ENCODE peak calls at places on chromosomes 13 and 19, in eight cellular contexts. One of them, this sample, is unnamed.

GRCh38 chr13:49213997-49214916 is 5.9 kb upstream of the MLNR start:
- DNase-seq in testis: no peak
- DNase-seq in stomach: no peak
- DNase-seq in OCI-LY7: no peak
- DNase-seq in heart left ventricle: no peak
- DNase-seq in prostate gland: no peak
- DNase-seq in cardiac muscle cell: no peak
- DNase-seq in ascending aorta: no peak
- DNase-seq in this sample: no peak

GRCh38 chr13:44906758-44907157 is 82.5 kb downstream of the NUFIP1 start:
- DNase-seq in testis: peak; percentile 67
- DNase-seq in heart left ventricle: no peak
- DNase-seq in prostate gland: peak; percentile 63
- DNase-seq in OCI-LY7: no peak
- DNase-seq in stomach: peak; percentile 69
- DNase-seq in ascending aorta: no peak
- DNase-seq in cardiac muscle cell: peak; percentile 81
- DNase-seq in this sample: no peak

GRCh38 chr19:40601061-40601973 is at the start of gene LTBP4:
- DNase-seq in ascending aorta: no peak
- DNase-seq in heart left ventricle: peak; percentile 85
- DNase-seq in prostate gland: no peak
- DNase-seq in stomach: no peak
- DNase-seq in testis: no peak
- DNase-seq in cardiac muscle cell: peak; percentile 46
- DNase-seq in OCI-LY7: no peak
- DNase-seq in this sample: no peak

GRCh38 chr13:114097504-114097892 is 34.9 kb downstream of the RASA3 start:
- DNase-seq in OCI-LY7: no peak
- DNase-seq in prostate gland: no peak
- DNase-seq in cardiac muscle cell: no peak
- DNase-seq in stomach: no peak
- DNase-seq in ascending aorta: no peak
- DNase-seq in heart left ventricle: peak; percentile 14
- DNase-seq in testis: no peak
- DNase-seq in this sample: no peak

GRCh38 chr13:113178070-113178895 is 19.8 kb downstream of the PROZ start:
- DNase-seq in stomach: no peak
- DNase-seq in cardiac muscle cell: peak; percentile 86
- DNase-seq in ascending aorta: no peak
- DNase-seq in prostate gland: no peak
- DNase-seq in testis: no peak
- DNase-seq in heart left ventricle: no peak
- DNase-seq in OCI-LY7: no peak
- DNase-seq in this sample: no peak

GRCh38 chr19:17943284-17944221 is 10.7 kb downstream of the CCDC124 start:
- DNase-seq in OCI-LY7: no peak
- DNase-seq in cardiac muscle cell: no peak
- DNase-seq in heart left ventricle: no peak
- DNase-seq in ascending aorta: no peak
- DNase-seq in stomach: no peak
- DNase-seq in testis: peak; percentile 67
- DNase-seq in prostate gland: no peak
- DNase-seq in this sample: no peak

GRCh38 chr19:17629760-17630159 is 58.4 kb downstream of the UNC13A start:
- DNase-seq in OCI-LY7: no peak
- DNase-seq in cardiac muscle cell: no peak
- DNase-seq in stomach: no peak
- DNase-seq in ascending aorta: no peak
- DNase-seq in prostate gland: no peak
- DNase-seq in heart left ventricle: no peak
- DNase-seq in testis: no peak
- DNase-seq in this sample: no peak

GRCh38 chr13:39552233-39552632 is 50.8 kb downstream of the LHFPL6 start:
- DNase-seq in OCI-LY7: no peak
- DNase-seq in heart left ventricle: no peak
- DNase-seq in testis: no peak
- DNase-seq in prostate gland: no peak
- DNase-seq in stomach: no peak
- DNase-seq in ascending aorta: no peak
- DNase-seq in cardiac muscle cell: no peak
- DNase-seq in this sample: no peak

GRCh38 chr13:33349314-33349995 is 63.9 kb upstream of the STARD13 start:
- DNase-seq in OCI-LY7: no peak
- DNase-seq in stomach: no peak
- DNase-seq in prostate gland: no peak
- DNase-seq in cardiac muscle cell: no peak
- DNase-seq in testis: peak; percentile 24
- DNase-seq in heart left ventricle: peak; percentile 44
- DNase-seq in ascending aorta: peak; percentile 24
- DNase-seq in this sample: no peak

GRCh38 chr19:54430306-54431254 is 15.3 kb downstream of the TTYH1 start:
- DNase-seq in ascending aorta: no peak
- DNase-seq in heart left ventricle: peak; percentile 70
- DNase-seq in prostate gland: peak; percentile 37
- DNase-seq in testis: peak; percentile 78
- DNase-seq in stomach: no peak
- DNase-seq in cardiac muscle cell: peak; percentile 51
- DNase-seq in OCI-LY7: peak; percentile 26
- DNase-seq in this sample: no peak

GRCh38 chr13:48110930-48111721 is 16.2 kb upstream of the MED4 start:
- DNase-seq in prostate gland: no peak
- DNase-seq in testis: peak; percentile 93
- DNase-seq in cardiac muscle cell: peak; percentile 86
- DNase-seq in heart left ventricle: peak; percentile 66
- DNase-seq in OCI-LY7: no peak
- DNase-seq in stomach: no peak
- DNase-seq in ascending aorta: no peak
- DNase-seq in this sample: no peak

GRCh38 chr13:39353988-39354387 is 249.0 kb downstream of the LHFPL6 start:
- DNase-seq in heart left ventricle: no peak
- DNase-seq in ascending aorta: no peak
- DNase-seq in prostate gland: no peak
- DNase-seq in stomach: no peak
- DNase-seq in cardiac muscle cell: peak; percentile 73
- DNase-seq in OCI-LY7: no peak
- DNase-seq in testis: no peak
- DNase-seq in this sample: no peak

GRCh38 chr13:91232716-91233115 is 114.8 kb upstream of the MIR17HG start:
- DNase-seq in OCI-LY7: no peak
- DNase-seq in ascending aorta: no peak
- DNase-seq in stomach: no peak
- DNase-seq in testis: no peak
- DNase-seq in cardiac muscle cell: no peak
- DNase-seq in heart left ventricle: no peak
- DNase-seq in prostate gland: no peak
- DNase-seq in this sample: no peak

GRCh38 chr19:6802336-6803035 is 30.0 kb downstream of the VAV1 start:
- DNase-seq in cardiac muscle cell: peak; percentile 23
- DNase-seq in heart left ventricle: peak; percentile 37
- DNase-seq in prostate gland: no peak
- DNase-seq in stomach: peak; percentile 39
- DNase-seq in testis: peak; percentile 30
- DNase-seq in OCI-LY7: peak; percentile 96
- DNase-seq in ascending aorta: peak; percentile 28
- DNase-seq in this sample: peak; percentile 62

GRCh38 chr13:36778083-36778671 is 40.8 kb upstream of the RFXAP start:
- DNase-seq in testis: no peak
- DNase-seq in ascending aorta: no peak
- DNase-seq in stomach: no peak
- DNase-seq in heart left ventricle: no peak
- DNase-seq in cardiac muscle cell: peak; percentile 70
- DNase-seq in prostate gland: no peak
- DNase-seq in OCI-LY7: no peak
- DNase-seq in this sample: no peak

GRCh38 chr13:113802090-113802531 is 43.1 kb downstream of the TMEM255B start:
- DNase-seq in stomach: no peak
- DNase-seq in OCI-LY7: no peak
- DNase-seq in ascending aorta: no peak
- DNase-seq in prostate gland: no peak
- DNase-seq in cardiac muscle cell: peak; percentile 83
- DNase-seq in heart left ventricle: no peak
- DNase-seq in testis: peak; percentile 81
- DNase-seq in this sample: no peak

GRCh38 chr13:79392882-79393563 is 13.0 kb downstream of the RBM26 start:
- DNase-seq in stomach: no peak
- DNase-seq in prostate gland: no peak
- DNase-seq in cardiac muscle cell: peak; percentile 50
- DNase-seq in OCI-LY7: no peak
- DNase-seq in heart left ventricle: no peak
- DNase-seq in ascending aorta: no peak
- DNase-seq in testis: no peak
- DNase-seq in this sample: no peak

GRCh38 chr19:13010038-13010991 is 15.0 kb downstream of the NFIX start:
- DNase-seq in prostate gland: peak; percentile 78
- DNase-seq in heart left ventricle: no peak
- DNase-seq in ascending aorta: no peak
- DNase-seq in testis: peak; percentile 61
- DNase-seq in OCI-LY7: no peak
- DNase-seq in cardiac muscle cell: peak; percentile 68
- DNase-seq in stomach: peak; percentile 82
- DNase-seq in this sample: no peak

GRCh38 chr19:2235396-2236284 is 489 bp downstream of the PLEKHJ1 start:
- DNase-seq in stomach: peak; percentile 79
- DNase-seq in heart left ventricle: peak; percentile 42
- DNase-seq in ascending aorta: no peak
- DNase-seq in OCI-LY7: peak; percentile 45
- DNase-seq in cardiac muscle cell: no peak
- DNase-seq in prostate gland: no peak
- DNase-seq in testis: peak; percentile 67
- DNase-seq in this sample: peak; percentile 19

GRCh38 chr19:48874309-48875135 is 2.3 kb downstream of the PPP1R15A start:
- DNase-seq in cardiac muscle cell: peak; percentile 54
- DNase-seq in stomach: peak; percentile 61
- DNase-seq in OCI-LY7: no peak
- DNase-seq in prostate gland: no peak
- DNase-seq in heart left ventricle: peak; percentile 52
- DNase-seq in testis: no peak
- DNase-seq in ascending aorta: no peak
- DNase-seq in this sample: no peak

GRCh38 chr13:23743269-23743668 is 145.9 kb downstream of the MIPEP start:
- DNase-seq in prostate gland: no peak
- DNase-seq in testis: no peak
- DNase-seq in ascending aorta: no peak
- DNase-seq in stomach: no peak
- DNase-seq in cardiac muscle cell: no peak
- DNase-seq in heart left ventricle: no peak
- DNase-seq in OCI-LY7: no peak
- DNase-seq in this sample: no peak
- H3K27ac ChIP-seq in prostate gland: peak overlapping the region; percentile 43
- H3K27ac ChIP-seq in testis: no peak overlapping the region
- H3K27ac ChIP-seq in ascending aorta: no peak overlapping the region
- H3K27ac ChIP-seq in stomach: peak overlapping the region; percentile 25
- H3K27ac ChIP-seq in cardiac muscle cell: no peak overlapping the region
- H3K27ac ChIP-seq in heart left ventricle: no peak overlapping the region
- H3K27ac ChIP-seq in OCI-LY7: no peak overlapping the region
- H3K27ac ChIP-seq in this sample: no peak overlapping the region

GRCh38 chr19:56211718-56212117 is 9.6 kb downstream of the ZSCAN5C start:
- DNase-seq in prostate gland: no peak
- DNase-seq in OCI-LY7: no peak
- DNase-seq in ascending aorta: no peak
- DNase-seq in cardiac muscle cell: no peak
- DNase-seq in testis: no peak
- DNase-seq in heart left ventricle: no peak
- DNase-seq in stomach: no peak
- DNase-seq in this sample: no peak

GRCh38 chr19:56222901-56223300 is 20.8 kb downstream of the ZSCAN5C start:
- DNase-seq in prostate gland: no peak
- DNase-seq in ascending aorta: no peak
- DNase-seq in cardiac muscle cell: no peak
- DNase-seq in OCI-LY7: no peak
- DNase-seq in testis: no peak
- DNase-seq in stomach: no peak
- DNase-seq in heart left ventricle: no peak
- DNase-seq in this sample: no peak

GRCh38 chr19:56221851-56222250 is 19.8 kb downstream of the ZSCAN5C start:
- DNase-seq in heart left ventricle: no peak
- DNase-seq in cardiac muscle cell: no peak
- DNase-seq in ascending aorta: no peak
- DNase-seq in testis: no peak
- DNase-seq in stomach: no peak
- DNase-seq in OCI-LY7: no peak
- DNase-seq in prostate gland: no peak
- DNase-seq in this sample: no peak

GRCh38 chr19:56217039-56217949 is 15.2 kb downstream of the ZSCAN5C start:
- DNase-seq in stomach: no peak
- DNase-seq in prostate gland: peak; percentile 24
- DNase-seq in OCI-LY7: no peak
- DNase-seq in ascending aorta: no peak
- DNase-seq in cardiac muscle cell: peak; percentile 49
- DNase-seq in testis: peak; percentile 22
- DNase-seq in heart left ventricle: peak; percentile 21
- DNase-seq in this sample: no peak
- H3K4me3 ChIP-seq in stomach: peak overlapping the region; percentile 28
- H3K4me3 ChIP-seq in prostate gland: peak overlapping the region; percentile 19
- H3K4me3 ChIP-seq in OCI-LY7: no peak overlapping the region
- H3K4me3 ChIP-seq in ascending aorta: peak overlapping the region; percentile 62
- H3K4me3 ChIP-seq in cardiac muscle cell: no peak overlapping the region
- H3K4me3 ChIP-seq in testis: peak overlapping the region; percentile 32
- H3K4me3 ChIP-seq in heart left ventricle: peak overlapping the region; percentile 57
- H3K4me3 ChIP-seq in this sample: no peak overlapping the region

GRCh38 chr19:8505680-8506401 is 3.4 kb upstream of the PRAM1 start:
- DNase-seq in OCI-LY7: peak; percentile 83
- DNase-seq in ascending aorta: no peak
- DNase-seq in stomach: peak; percentile 83
- DNase-seq in cardiac muscle cell: peak; percentile 74
- DNase-seq in heart left ventricle: peak; percentile 81
- DNase-seq in testis: peak; percentile 85
- DNase-seq in prostate gland: peak; percentile 84
- DNase-seq in this sample: peak; percentile 85

GRCh38 chr19:8510589-8511115 is 3.3 kb downstream of the ZNF414 start:
- DNase-seq in stomach: no peak
- DNase-seq in cardiac muscle cell: no peak
- DNase-seq in prostate gland: no peak
- DNase-seq in OCI-LY7: no peak
- DNase-seq in testis: no peak
- DNase-seq in heart left ventricle: no peak
- DNase-seq in ascending aorta: no peak
- DNase-seq in this sample: no peak

GRCh38 chr19:8504171-8504570 is 1.7 kb upstream of the PRAM1 start:
- DNase-seq in cardiac muscle cell: no peak
- DNase-seq in ascending aorta: no peak
- DNase-seq in heart left ventricle: no peak
- DNase-seq in testis: no peak
- DNase-seq in prostate gland: no peak
- DNase-seq in OCI-LY7: no peak
- DNase-seq in stomach: no peak
- DNase-seq in this sample: no peak

GRCh38 chr19:8503506-8503905 is 1.1 kb upstream of the PRAM1 start:
- DNase-seq in testis: no peak
- DNase-seq in prostate gland: no peak
- DNase-seq in heart left ventricle: no peak
- DNase-seq in stomach: no peak
- DNase-seq in ascending aorta: no peak
- DNase-seq in OCI-LY7: no peak
- DNase-seq in cardiac muscle cell: no peak
- DNase-seq in this sample: no peak

GRCh38 chr19:8506402-8506957 is 4.0 kb upstream of the PRAM1 start:
- DNase-seq in stomach: no peak
- DNase-seq in testis: no peak
- DNase-seq in ascending aorta: no peak
- DNase-seq in OCI-LY7: no peak
- DNase-seq in heart left ventricle: no peak
- DNase-seq in cardiac muscle cell: no peak
- DNase-seq in prostate gland: no peak
- DNase-seq in this sample: no peak
- TF ChIP-seq CTCF in stomach: no peak
- TF ChIP-seq CTCF in testis: peak; percentile 44
- TF ChIP-seq CTCF in ascending aorta: no peak
- TF ChIP-seq CTCF in OCI-LY7: no peak
- TF ChIP-seq CTCF in heart left ventricle: no peak
- TF ChIP-seq CTCF in cardiac muscle cell: no peak
- TF ChIP-seq CTCF in prostate gland: no peak
- TF ChIP-seq CTCF in this sample: no peak

GRCh38 chr19:50292216-50292827 is 36.9 kb downstream of the KCNC3 start:
- DNase-seq in stomach: no peak
- DNase-seq in testis: no peak
- DNase-seq in cardiac muscle cell: no peak
- DNase-seq in ascending aorta: no peak
- DNase-seq in OCI-LY7: no peak
- DNase-seq in prostate gland: no peak
- DNase-seq in heart left ventricle: no peak
- DNase-seq in this sample: no peak
- H3K27ac ChIP-seq in stomach: no peak overlapping the region
- H3K27ac ChIP-seq in testis: no peak overlapping the region
- H3K27ac ChIP-seq in cardiac muscle cell: no peak overlapping the region
- H3K27ac ChIP-seq in ascending aorta: no peak overlapping the region
- H3K27ac ChIP-seq in OCI-LY7: no peak overlapping the region
- H3K27ac ChIP-seq in prostate gland: no peak overlapping the region
- H3K27ac ChIP-seq in heart left ventricle: no peak overlapping the region
- H3K27ac ChIP-seq in this sample: no peak overlapping the region

This sample was measured in CD8-positive, alpha-beta T cell.